ENCODE peak calls at places on chromosomes 16 and 17, in five cellular contexts. F is MM.1S, U is uterus, C is HL-60, R is esophagus squamous epithelium. A is an unnamed sample. For H3K27me3, the result is how much of the 10 kb centered on the place peaks cover.

GRCh38 chr16:51898872-51899271 is 648.1 kb downstream of the TOX3 start:
- DNase-seq in R (no peak), C (no peak), U (no peak), F (no peak), A (no peak)

GRCh38 chr16:75702247-75702646 is 986 bp upstream of the DUXB start:
- DNase-seq in C (no peak), F (no peak), U (no peak), R (no peak), A (no peak)

GRCh38 chr17:34499576-34499975 is 79.8 kb upstream of the TMEM132E start:
- DNase-seq in C (peak), R (no peak), U (no peak), F (peak), A (peak)

GRCh38 chr16:47310792-47311211 is 150.1 kb downstream of the ITFG1 start:
- DNase-seq in F (no peak), R (no peak), C (no peak), U (no peak), A (no peak)

GRCh38 chr17:19546289-19547065 is 12.8 kb downstream of the SLC47A1 start:
- DNase-seq in C (peak), R (no peak), F (peak), U (no peak), A (peak)

GRCh38 chr17:691423-691822 is 23.2 kb downstream of the VPS53 start:
- DNase-seq in C (no peak), U (no peak), F (no peak), R (no peak), A (no peak)

GRCh38 chr16:22092143-22092933 is at the start of gene VWA3A:
- DNase-seq in C (no peak), U (no peak), F (no peak), R (no peak), A (peak)

GRCh38 chr17:46733837-46734516 is 84.5 kb downstream of the WNT3 start:
- DNase-seq in R (no peak), F (no peak), U (no peak), C (no peak), A (no peak)

GRCh38 chr17:8939496-8940334 is 25.8 kb downstream of the PIK3R5 start:
- DNase-seq in R (no peak), C (no peak), U (no peak), F (peak), A (peak)

GRCh38 chr17:80375186-80375585 is 39.8 kb upstream of the ENDOV start:
- DNase-seq in U (peak), F (no peak), C (no peak), R (no peak), A (no peak)

GRCh38 chr16:53501216-53501859 is 1.7 kb downstream of the AKTIP start:
- DNase-seq in U (no peak), R (no peak), F (no peak), C (peak), A (no peak)

GRCh38 chr16:75286996-75287395 is 35.6 kb upstream of the BCAR1 start:
- DNase-seq in R (no peak), U (no peak), F (no peak), C (no peak), A (no peak)

GRCh38 chr17:67365762-67366192 is 600 bp downstream of the PSMD12 start:
- DNase-seq in R (no peak), C (peak), U (no peak), F (no peak), A (no peak)

GRCh38 chr16:2194852-2195315 is 1.5 kb downstream of the CASKIN1 start:
- DNase-seq in U (no peak), F (peak), C (peak), R (no peak), A (peak)

GRCh38 chr17:77209330-77209748 is 68.6 kb downstream of the SEC14L1 start:
- DNase-seq in F (peak), U (no peak), R (no peak), C (no peak), A (no peak)

GRCh38 chr16:54817432-54817831 is 113.2 kb upstream of the IRX5 start:
- DNase-seq in F (peak), U (no peak), R (no peak), C (no peak), A (peak)

DNA sequence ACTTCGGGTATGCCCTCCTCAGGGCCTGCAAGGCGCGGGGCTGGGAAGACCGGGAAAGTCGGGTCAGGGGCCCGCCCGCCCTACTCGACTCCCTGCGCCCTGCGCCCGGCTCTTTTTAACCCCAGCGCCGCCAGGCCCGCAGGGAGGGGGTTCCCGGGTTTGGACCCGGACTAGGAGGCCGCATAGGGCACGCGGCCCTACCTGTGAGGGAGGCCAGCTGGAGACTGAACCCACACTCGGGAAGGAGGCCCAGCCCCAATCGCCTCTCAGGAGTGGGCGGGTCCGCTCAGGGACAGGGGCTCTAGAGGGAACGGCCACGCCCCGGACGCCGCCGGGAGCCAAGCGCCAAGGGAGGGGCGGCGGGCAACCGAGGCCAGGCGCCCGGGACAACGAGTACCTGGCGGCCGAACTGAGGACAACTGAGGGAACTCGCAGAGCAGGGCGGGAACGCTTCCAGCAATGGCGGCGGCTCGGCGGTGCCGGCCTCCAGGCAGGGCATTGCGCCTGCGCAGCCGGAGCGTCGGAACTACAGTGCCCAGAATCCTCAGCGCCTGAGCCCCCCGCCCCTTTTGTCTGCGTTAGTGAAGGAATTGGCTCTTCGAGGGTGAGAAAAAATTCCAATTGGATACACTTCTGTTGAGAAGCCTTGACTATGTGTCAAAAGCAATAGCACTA is at the start of gene ZNF624:
- DNase-seq in R (peak), U (peak), C (peak), F (peak), A (peak)
- TF ChIP-seq CTCF in R (no peak), U (peak), C (no peak), F (no peak), A (no peak)

DNA sequence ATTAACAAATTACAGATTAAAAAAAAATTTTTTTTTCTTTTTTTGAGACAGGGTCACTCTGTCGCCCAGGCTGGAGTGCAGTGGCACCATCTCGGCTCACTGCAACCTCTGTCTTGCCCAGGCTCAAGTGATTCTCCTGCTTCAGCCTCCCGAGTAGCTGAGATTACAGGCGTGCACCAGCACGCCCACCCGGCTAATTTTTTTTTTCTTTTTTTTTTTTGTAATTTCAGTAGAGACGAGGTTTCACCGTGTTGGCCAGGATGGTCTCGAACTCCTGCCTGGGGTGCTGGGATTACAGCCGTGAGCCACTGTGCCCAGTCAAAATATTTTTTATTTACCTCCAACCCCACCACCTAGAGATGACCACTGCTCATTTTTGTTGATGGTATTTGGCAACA is 25.5 kb downstream of the ACTG1 start:
- DNase-seq in R (no peak), U (no peak), C (no peak), F (no peak), A (no peak)
- H3K27me3 ChIP-seq in R (under half), U (under half), C (under half), F (half or more), A (under half)

GRCh38 chr16:72939247-72939646 is 108.7 kb downstream of the ZFHX3 start:
- DNase-seq in F (no peak), U (peak), R (no peak), C (no peak), A (no peak)
- TF ChIP-seq CTCF in F (no peak), U (peak), R (no peak), C (no peak), A (no peak)

GRCh38 chr17:74715144-74715543 is 2.4 kb upstream of the CD300LF start:
- DNase-seq in F (no peak), R (no peak), C (no peak), U (no peak), A (no peak)

GRCh38 chr17:74725111-74725510 is 11.9 kb upstream of the RAB37 start:
- DNase-seq in C (no peak), U (no peak), R (no peak), F (no peak), A (no peak)

GRCh38 chr17:74723891-74724290 is 11.2 kb upstream of the CD300LF start:
- DNase-seq in R (no peak), U (no peak), C (no peak), F (no peak), A (no peak)

DNA sequence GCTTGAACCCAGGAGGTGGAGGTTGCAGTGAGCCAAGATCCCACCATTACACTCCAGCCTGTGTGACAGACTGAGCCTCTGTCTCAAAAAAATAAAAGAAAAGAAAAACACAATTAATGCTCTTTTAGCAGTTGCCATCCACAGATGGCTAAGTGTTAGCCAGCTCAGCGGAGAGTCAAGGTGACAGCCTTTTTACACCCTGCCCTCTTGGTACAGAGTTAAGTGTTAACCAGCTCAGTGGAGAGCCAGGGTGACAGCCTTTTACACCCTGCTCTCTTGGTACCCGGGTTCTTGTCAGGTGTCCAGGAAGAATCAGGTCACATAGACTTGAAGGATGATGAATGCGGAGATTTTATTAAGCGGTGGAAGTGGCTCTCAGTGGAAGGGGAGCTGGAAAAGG is 7.8 kb upstream of the CD300LF start:
- DNase-seq in U (no peak), F (no peak), R (no peak), C (no peak), A (no peak)
- H3K27me3 ChIP-seq in U (under half), F (under half), R (under half), C (under half), A (under half)

GRCh38 chr17:13735444-13735843 is 133.7 kb upstream of the HS3ST3A1 start:
- DNase-seq in C (no peak), U (no peak), F (no peak), R (no peak), A (peak)
- TF ChIP-seq CTCF in C (no peak), U (no peak), F (no peak), R (no peak), A (peak)